ENCODE peak calls at places on chromosomes 7 and 10, in five cellular contexts. M is thoracic aorta; E is fibroblast of villous mesenchyme; T is stimulated activated CD8-positive, alpha-beta memory T cell treated with anti-CD3 and anti-CD28 coated beads, Interleukin-12 subunit alpha, Interleukin-12 subunit beta, amount 100 ng/mL, for 4 hours; Z is HL-60. F is an unnamed sample.

GRCh38 chr7:23356726-23357125 is 57.6 kb downstream of the MALSU1 start:
- DNase-seq in E (peak), T (no peak), M (no peak), Z (no peak), F (no peak)

GRCh38 chr10:47441973-47442750 is 41.8 kb downstream of the ANXA8 start:
- DNase-seq in E (no peak), Z (no peak), M (no peak), T (no peak), F (no peak)

GRCh38 chr7:55211721-55212120 is 153.4 kb upstream of the LANCL2 start:
- DNase-seq in Z (no peak), M (no peak), T (no peak), E (no peak), F (no peak)

GRCh38 chr10:79904671-79905321 is 44.1 kb downstream of the SFTPD start:
- DNase-seq in T (peak), M (no peak), E (peak), Z (peak), F (peak)

GRCh38 chr10:94299417-94299816 is 63.3 kb downstream of the NOC3L start:
- DNase-seq in T (no peak), E (peak), M (no peak), Z (peak), F (no peak)

GRCh38 chr7:16913643-16914042 is 31.9 kb upstream of the AGR3 start:
- DNase-seq in M (no peak), Z (no peak), E (no peak), T (no peak), F (no peak)

GRCh38 chr10:61965694-61966284 is 64.3 kb downstream of the ARID5B start:
- DNase-seq in M (no peak), E (peak), T (no peak), Z (no peak), F (no peak)

GRCh38 chr10:11403116-11403515 is 208.3 kb downstream of the USP6NL start:
- DNase-seq in M (no peak), Z (no peak), T (peak), E (no peak), F (no peak)

GRCh38 chr7:131633342-131633843 is 77.0 kb upstream of the PODXL start:
- DNase-seq in Z (no peak), M (no peak), E (peak), T (no peak), F (no peak)

GRCh38 chr7:14747701-14748100 is 154.8 kb downstream of the DGKB start:
- DNase-seq in T (no peak), E (no peak), Z (no peak), M (no peak), F (no peak)

GRCh38 chr10:75395955-75396860 is 5.4 kb downstream of the ZNF503 start:
- DNase-seq in Z (no peak), T (no peak), E (no peak), M (no peak), F (no peak)

GRCh38 chr10:125595911-125596310 is 87.1 kb downstream of the TEX36 start:
- DNase-seq in Z (no peak), T (no peak), M (no peak), E (no peak), F (no peak)

GRCh38 chr7:36278069-36278766 is 111.4 kb upstream of the ANLN start:
- DNase-seq in T (no peak), M (no peak), E (no peak), Z (no peak), F (no peak)

GRCh38 chr7:14836571-14837189 is 65.9 kb downstream of the DGKB start:
- DNase-seq in E (peak), M (no peak), T (no peak), Z (no peak), F (no peak)

GRCh38 chr7:14582010-14582409 is 320.5 kb downstream of the DGKB start:
- DNase-seq in M (no peak), Z (no peak), T (no peak), E (no peak), F (no peak)

GRCh38 chr10:98170249-98171117 is 36.0 kb downstream of the R3HCC1L start:
- DNase-seq in M (no peak), T (no peak), E (peak), Z (peak), F (peak)

GRCh38 chr10:97771055-97771811 is 566 bp downstream of the SFRP5 start:
- DNase-seq in M (no peak), Z (no peak), T (no peak), E (peak), F (no peak)

GRCh38 chr7:92178928-92179373 is at the start of gene LRRD1:
- DNase-seq in E (peak), T (peak), Z (peak), M (peak), F (peak)

GRCh38 chr7:103148131-103148993 is 537 bp downstream of the NAPEPLD start:
- DNase-seq in Z (no peak), T (no peak), M (no peak), E (peak), F (no peak)

GRCh38 chr7:134480730-134481129 is 21.8 kb upstream of the AKR1B1 start:
- DNase-seq in T (no peak), M (no peak), Z (no peak), E (peak), F (no peak)

GRCh38 chr10:47046321-47047126 is 135.3 kb downstream of the PTPN20 start:
- DNase-seq in Z (no peak), T (no peak), E (no peak), M (no peak), F (no peak)

GRCh38 chr7:146966274-146966673 is 849.7 kb downstream of the CNTNAP2 start:
- DNase-seq in M (no peak), Z (no peak), E (no peak), T (no peak), F (no peak)

GRCh38 chr10:73809061-73809818 is 2.2 kb downstream of the NDST2 start:
- DNase-seq in E (no peak), T (no peak), M (no peak), Z (no peak), F (no peak)

GRCh38 chr7:149620961-149621360 is 123.4 kb upstream of the ZNF746 start:
- DNase-seq in Z (no peak), E (no peak), T (peak), M (no peak), F (no peak)

GRCh38 chr7:140214075-140214684 is 37.4 kb upstream of the KDM7A start:
- DNase-seq in M (no peak), E (peak), T (no peak), Z (no peak), F (no peak)

GRCh38 chr7:80415114-80415513 is 96.8 kb downstream of the GNAT3 start:
- DNase-seq in Z (no peak), T (no peak), M (no peak), E (no peak), F (no peak)

GRCh38 chr10:50582061-50582460 is 41.7 kb downstream of the SGMS1 start:
- DNase-seq in T (no peak), M (no peak), E (no peak), Z (no peak), F (no peak)

GRCh38 chr7:14184292-14184864 is 194.9 kb upstream of the ETV1 start:
- DNase-seq in E (no peak), T (no peak), M (no peak), Z (no peak), F (no peak)

GRCh38 chr10:132139526-132139925 is 47.2 kb upstream of the DPYSL4 start:
- DNase-seq in E (no peak), M (no peak), Z (no peak), T (no peak), F (no peak)

GRCh38 chr10:19839090-19839489 is 22.9 kb downstream of the PLXDC2 start:
- DNase-seq in E (no peak), M (no peak), T (no peak), Z (no peak), F (no peak)

GRCh38 chr10:132434405-132435005 is 37.5 kb downstream of the PWWP2B start:
- DNase-seq in M (no peak), E (no peak), Z (peak), T (no peak), F (no peak)

F was measured in putamen.